ENCODE peak calls at places on chromosomes 13 and 19, in eight cellular contexts. J, X, B, I, P, M, C and S are unnamed samples.

GRCh38 chr19:18478545-18479311 is 40.8 kb upstream of the ISYNA1 start:
- DNase-seq in C (peak), J (no peak), M (no peak), B (peak), P (peak), I (peak), X (peak), S (no peak)

GRCh38 chr19:33100894-33101644 is 20.1 kb downstream of the GPATCH1 start:
- DNase-seq in X (no peak), I (no peak), J (no peak), B (no peak), C (no peak), M (no peak), P (no peak), S (no peak)

GRCh38 chr19:34832581-34833112 is 59.6 kb upstream of the ZNF599 start:
- DNase-seq in I (no peak), B (no peak), M (no peak), X (no peak), J (no peak), C (no peak), P (no peak), S (no peak)

GRCh38 chr19:14006766-14007562 is 844 bp upstream of the RFX1 start:
- DNase-seq in M (no peak), P (no peak), I (no peak), C (no peak), X (no peak), B (peak), J (no peak), S (no peak)

GRCh38 chr19:41696402-41697197 is 8.5 kb upstream of the CEACAM7 start:
- DNase-seq in J (no peak), I (no peak), B (no peak), M (no peak), P (no peak), X (no peak), C (no peak), S (no peak)

GRCh38 chr13:82407321-82407720 is 1475.0 kb downstream of the SLITRK1 start:
- DNase-seq in M (no peak), C (no peak), P (no peak), I (no peak), B (no peak), J (no peak), X (no peak), S (no peak)

GRCh38 chr13:51034906-51035305 is 76.2 kb downstream of the C13orf42 start:
- DNase-seq in M (no peak), P (no peak), X (no peak), B (no peak), I (no peak), C (peak), J (no peak), S (peak)

GRCh38 chr13:99374169-99374991 is 67.2 kb upstream of the GPR183 start:
- DNase-seq in M (no peak), I (no peak), C (no peak), X (no peak), B (no peak), P (no peak), J (no peak), S (no peak)

GRCh38 chr19:3565177-3565576 is 7.6 kb upstream of the HMG20B start:
- DNase-seq in B (no peak), P (no peak), C (no peak), M (no peak), I (no peak), J (no peak), X (no peak), S (no peak)

GRCh38 chr19:51811344-51811743 is 16.4 kb downstream of the FPR3 start:
- DNase-seq in B (no peak), P (no peak), M (no peak), J (peak), I (no peak), X (no peak), C (no peak), S (no peak)

GRCh38 chr13:95002968-95003813 is 290.8 kb upstream of the SOX21 start:
- DNase-seq in J (no peak), M (no peak), B (no peak), C (peak), X (no peak), I (no peak), P (no peak), S (peak)

GRCh38 chr19:7597689-7598088 is 2.0 kb downstream of the CAMSAP3 start:
- DNase-seq in X (no peak), J (no peak), I (no peak), M (no peak), C (no peak), P (no peak), B (no peak), S (no peak)

GRCh38 chr13:30737511-30738342 is 2.4 kb downstream of the ALOX5AP start:
- DNase-seq in X (no peak), C (no peak), P (no peak), J (no peak), M (no peak), B (no peak), I (no peak), S (no peak)

GRCh38 chr19:14542721-14543328 is 13.4 kb downstream of the TECR start:
- DNase-seq in B (no peak), X (no peak), P (peak), M (no peak), I (no peak), C (no peak), J (no peak), S (no peak)

GRCh38 chr19:14544977-14545715 is 15.8 kb downstream of the TECR start:
- DNase-seq in B (no peak), X (no peak), J (no peak), M (no peak), I (no peak), C (peak), P (no peak), S (no peak)

GRCh38 chr19:16661480-16662034 is 618 bp downstream of the TMEM38A start:
- DNase-seq in B (no peak), M (no peak), X (no peak), C (no peak), P (no peak), J (no peak), I (peak), S (no peak)

GRCh38 chr13:31236211-31236786 is 36.5 kb downstream of the B3GLCT start:
- DNase-seq in P (peak), X (no peak), J (no peak), I (no peak), M (peak), B (no peak), C (peak), S (peak)

GRCh38 chr19:44951179-44952159 is 3.7 kb upstream of the CLPTM1 start:
- DNase-seq in I (peak), M (peak), P (peak), B (peak), J (no peak), X (peak), C (peak), S (peak)

GRCh38 chr19:7883796-7884570 is 4.3 kb upstream of the LRRC8E start:
- DNase-seq in M (no peak), B (no peak), C (no peak), J (no peak), X (no peak), I (no peak), P (no peak), S (no peak)

GRCh38 chr19:34120846-34121639 is 51.3 kb upstream of the LSM14A start:
- DNase-seq in X (peak), B (peak), C (no peak), P (peak), J (no peak), M (peak), I (peak), S (no peak)

GRCh38 chr19:55392820-55393219 is 7.1 kb downstream of the RPL28 start:
- DNase-seq in P (no peak), I (no peak), J (no peak), C (no peak), X (no peak), M (no peak), B (no peak), S (no peak)

GRCh38 chr19:33048806-33049676 is 15.6 kb downstream of the RHPN2 start:
- DNase-seq in X (no peak), J (no peak), M (no peak), I (no peak), B (no peak), C (no peak), P (peak), S (no peak)

GRCh38 chr19:3480383-3481091 is at the start of gene SMIM24:
- DNase-seq in C (peak), X (no peak), P (no peak), I (no peak), J (no peak), M (no peak), B (no peak), S (no peak)

GRCh38 chr13:113403255-113404104 is 39.5 kb upstream of the GRTP1 start:
- DNase-seq in X (no peak), P (no peak), M (no peak), B (no peak), I (no peak), J (no peak), C (no peak), S (no peak)

GRCh38 chr13:44818428-44818827 is 170.8 kb downstream of the NUFIP1 start:
- DNase-seq in J (no peak), X (no peak), M (no peak), I (no peak), C (peak), B (no peak), P (peak), S (peak)

GRCh38 chr13:74907788-74908187 is 574.2 kb downstream of the TBC1D4 start:
- DNase-seq in B (no peak), C (no peak), P (no peak), X (no peak), I (no peak), M (no peak), J (no peak), S (no peak)

GRCh38 chr19:35074426-35075201 is 33.1 kb downstream of the HPN start:
- DNase-seq in M (no peak), X (no peak), I (no peak), C (no peak), J (no peak), P (no peak), B (no peak), S (no peak)

GRCh38 chr13:114275309-114275708 is 6.1 kb upstream of the UPF3A start:
- DNase-seq in B (no peak), C (no peak), P (no peak), M (no peak), I (no peak), J (no peak), X (no peak), S (no peak)